ENCODE peak calls at places on chromosomes 1 and 21, in eight cellular contexts. H, J, D, R, M, C, Z and N are unnamed samples.

GRCh38 chr1:107829083-107829771 is 135.8 kb downstream of the VAV3 start:
- DNase-seq in H (no peak), J (no peak), D (no peak), R (no peak), M (no peak), C (no peak), Z (no peak), N (no peak)

GRCh38 chr1:231199868-231200267 is 38.0 kb downstream of the TRIM67 start:
- DNase-seq in H (no peak), J (no peak), D (no peak), R (no peak), M (no peak), C (no peak), Z (no peak), N (no peak)

GRCh38 chr1:9135145-9135836 is 6.4 kb upstream of the GPR157 start:
- DNase-seq in H (no peak), J (no peak), D (no peak), R (no peak), M (no peak), C (no peak), Z (no peak), N (no peak)

GRCh38 chr1:70034403-70034802 is 171.0 kb downstream of the LRRC40 start:
- DNase-seq in H (peak), J (peak), D (no peak), R (no peak), M (peak), C (peak), Z (no peak), N (no peak)

GRCh38 chr1:184685116-184685515 is 69.5 kb downstream of the EDEM3 start:
- DNase-seq in H (no peak), J (no peak), D (no peak), R (no peak), M (no peak), C (no peak), Z (no peak), N (no peak)

GRCh38 chr1:34889705-34890104 is 30.2 kb upstream of the SMIM12 start:
- DNase-seq in H (no peak), J (no peak), D (no peak), R (no peak), M (no peak), C (no peak), Z (no peak), N (no peak)

GRCh38 chr1:39081266-39082139 is 55.4 kb downstream of the NDUFS5 start:
- DNase-seq in H (peak), J (no peak), D (no peak), R (no peak), M (peak), C (peak), Z (no peak), N (no peak)

GRCh38 chr1:167620002-167620401 is 10.0 kb upstream of the RCSD1 start:
- DNase-seq in H (no peak), J (no peak), D (no peak), R (no peak), M (no peak), C (no peak), Z (no peak), N (no peak)

GRCh38 chr21:15063821-15064575 is 802 bp downstream of the NRIP1 start:
- DNase-seq in H (peak), J (no peak), D (no peak), R (no peak), M (peak), C (peak), Z (peak), N (no peak)

GRCh38 chr1:61259379-61260148 is 177.2 kb downstream of the NFIA start:
- DNase-seq in H (no peak), J (no peak), D (no peak), R (no peak), M (no peak), C (no peak), Z (no peak), N (no peak)